ENCODE peak calls at places on chromosomes 6 and 20, in ten cellular contexts. One of them, this sample, is unnamed.

GRCh38 chr20:24708411-24709295 is 239.2 kb downstream of the SYNDIG1 start:
- DNase-seq in SHP77: no peak
- DNase-seq in glutamatergic neuron: no peak
- DNase-seq in left kidney: peak; percentile 44
- DNase-seq in stimulated activated CD4-positive, alpha-beta T cell treated with anti-CD3 and anti-CD28 coated beads, Interleukin-1b, Interleukin-23, amount 100 ng/mL, for 48 hours: no peak
- DNase-seq in A549: no peak
- DNase-seq in bronchial epithelial cell: no peak
- DNase-seq in T-helper 2 cell: no peak
- DNase-seq in stimulated activated CD8-positive, alpha-beta memory T cell treated with anti-CD3 and anti-CD28 coated beads, Interleukin-7, amount 100 ng/mL, for 1 hour: no peak
- DNase-seq in non-pigmented ciliary epithelial cell: no peak
- DNase-seq in this sample: peak; percentile 45

GRCh38 chr6:33583591-33584155 is 3.6 kb upstream of the BAK1 start:
- DNase-seq in bronchial epithelial cell: no peak
- DNase-seq in left kidney: no peak
- DNase-seq in A549: peak; percentile 39
- DNase-seq in SHP77: peak; percentile 18
- DNase-seq in glutamatergic neuron: peak; percentile 72
- DNase-seq in stimulated activated CD8-positive, alpha-beta memory T cell treated with anti-CD3 and anti-CD28 coated beads, Interleukin-7, amount 100 ng/mL, for 1 hour: no peak
- DNase-seq in T-helper 2 cell: no peak
- DNase-seq in non-pigmented ciliary epithelial cell: no peak
- DNase-seq in stimulated activated CD4-positive, alpha-beta T cell treated with anti-CD3 and anti-CD28 coated beads, Interleukin-1b, Interleukin-23, amount 100 ng/mL, for 48 hours: no peak
- DNase-seq in this sample: no peak

GRCh38 chr20:52809003-52809402 is 163.2 kb upstream of the TSHZ2 start:
- DNase-seq in left kidney: no peak
- DNase-seq in stimulated activated CD8-positive, alpha-beta memory T cell treated with anti-CD3 and anti-CD28 coated beads, Interleukin-7, amount 100 ng/mL, for 1 hour: no peak
- DNase-seq in non-pigmented ciliary epithelial cell: no peak
- DNase-seq in A549: no peak
- DNase-seq in bronchial epithelial cell: no peak
- DNase-seq in T-helper 2 cell: no peak
- DNase-seq in stimulated activated CD4-positive, alpha-beta T cell treated with anti-CD3 and anti-CD28 coated beads, Interleukin-1b, Interleukin-23, amount 100 ng/mL, for 48 hours: no peak
- DNase-seq in glutamatergic neuron: no peak
- DNase-seq in SHP77: no peak
- DNase-seq in this sample: no peak

GRCh38 chr6:68252632-68253031 is 382.4 kb upstream of the ADGRB3 start:
- DNase-seq in stimulated activated CD4-positive, alpha-beta T cell treated with anti-CD3 and anti-CD28 coated beads, Interleukin-1b, Interleukin-23, amount 100 ng/mL, for 48 hours: no peak
- DNase-seq in bronchial epithelial cell: no peak
- DNase-seq in glutamatergic neuron: no peak
- DNase-seq in A549: no peak
- DNase-seq in non-pigmented ciliary epithelial cell: no peak
- DNase-seq in T-helper 2 cell: no peak
- DNase-seq in left kidney: no peak
- DNase-seq in SHP77: no peak
- DNase-seq in stimulated activated CD8-positive, alpha-beta memory T cell treated with anti-CD3 and anti-CD28 coated beads, Interleukin-7, amount 100 ng/mL, for 1 hour: no peak
- DNase-seq in this sample: no peak

GRCh38 chr6:163579880-163580295 is 165.4 kb downstream of the QKI start:
- DNase-seq in T-helper 2 cell: no peak
- DNase-seq in SHP77: no peak
- DNase-seq in bronchial epithelial cell: peak; percentile 46
- DNase-seq in stimulated activated CD4-positive, alpha-beta T cell treated with anti-CD3 and anti-CD28 coated beads, Interleukin-1b, Interleukin-23, amount 100 ng/mL, for 48 hours: no peak
- DNase-seq in non-pigmented ciliary epithelial cell: no peak
- DNase-seq in left kidney: peak; percentile 41
- DNase-seq in A549: peak; percentile 16
- DNase-seq in glutamatergic neuron: no peak
- DNase-seq in stimulated activated CD8-positive, alpha-beta memory T cell treated with anti-CD3 and anti-CD28 coated beads, Interleukin-7, amount 100 ng/mL, for 1 hour: no peak
- DNase-seq in this sample: no peak

GRCh38 chr6:21325201-21325856 is 268.2 kb upstream of the SOX4 start:
- DNase-seq in stimulated activated CD4-positive, alpha-beta T cell treated with anti-CD3 and anti-CD28 coated beads, Interleukin-1b, Interleukin-23, amount 100 ng/mL, for 48 hours: no peak
- DNase-seq in left kidney: no peak
- DNase-seq in SHP77: peak; percentile 25
- DNase-seq in non-pigmented ciliary epithelial cell: no peak
- DNase-seq in glutamatergic neuron: no peak
- DNase-seq in A549: peak; percentile 31
- DNase-seq in T-helper 2 cell: no peak
- DNase-seq in bronchial epithelial cell: peak; percentile 82
- DNase-seq in stimulated activated CD8-positive, alpha-beta memory T cell treated with anti-CD3 and anti-CD28 coated beads, Interleukin-7, amount 100 ng/mL, for 1 hour: no peak
- DNase-seq in this sample: no peak

GRCh38 chr6:41700577-41701347 is 34.6 kb downstream of the TFEB start:
- DNase-seq in bronchial epithelial cell: no peak
- DNase-seq in stimulated activated CD4-positive, alpha-beta T cell treated with anti-CD3 and anti-CD28 coated beads, Interleukin-1b, Interleukin-23, amount 100 ng/mL, for 48 hours: no peak
- DNase-seq in left kidney: peak; percentile 73
- DNase-seq in A549: no peak
- DNase-seq in non-pigmented ciliary epithelial cell: no peak
- DNase-seq in stimulated activated CD8-positive, alpha-beta memory T cell treated with anti-CD3 and anti-CD28 coated beads, Interleukin-7, amount 100 ng/mL, for 1 hour: no peak
- DNase-seq in T-helper 2 cell: no peak
- DNase-seq in glutamatergic neuron: no peak
- DNase-seq in SHP77: no peak
- DNase-seq in this sample: no peak

GRCh38 chr6:35047265-35048011 is 93.7 kb downstream of the TCP11 start:
- DNase-seq in left kidney: no peak
- DNase-seq in stimulated activated CD4-positive, alpha-beta T cell treated with anti-CD3 and anti-CD28 coated beads, Interleukin-1b, Interleukin-23, amount 100 ng/mL, for 48 hours: no peak
- DNase-seq in stimulated activated CD8-positive, alpha-beta memory T cell treated with anti-CD3 and anti-CD28 coated beads, Interleukin-7, amount 100 ng/mL, for 1 hour: no peak
- DNase-seq in non-pigmented ciliary epithelial cell: no peak
- DNase-seq in bronchial epithelial cell: no peak
- DNase-seq in T-helper 2 cell: no peak
- DNase-seq in glutamatergic neuron: no peak
- DNase-seq in SHP77: no peak
- DNase-seq in A549: no peak
- DNase-seq in this sample: no peak

GRCh38 chr6:57284056-57284455 is 33.4 kb upstream of the PRIM2 start:
- DNase-seq in bronchial epithelial cell: no peak
- DNase-seq in glutamatergic neuron: no peak
- DNase-seq in non-pigmented ciliary epithelial cell: no peak
- DNase-seq in T-helper 2 cell: no peak
- DNase-seq in stimulated activated CD8-positive, alpha-beta memory T cell treated with anti-CD3 and anti-CD28 coated beads, Interleukin-7, amount 100 ng/mL, for 1 hour: no peak
- DNase-seq in stimulated activated CD4-positive, alpha-beta T cell treated with anti-CD3 and anti-CD28 coated beads, Interleukin-1b, Interleukin-23, amount 100 ng/mL, for 48 hours: no peak
- DNase-seq in left kidney: peak; percentile 63
- DNase-seq in SHP77: no peak
- DNase-seq in A549: no peak
- DNase-seq in this sample: no peak

GRCh38 chr6:101527467-101527866 is 134.0 kb downstream of the GRIK2 start:
- DNase-seq in non-pigmented ciliary epithelial cell: no peak
- DNase-seq in left kidney: no peak
- DNase-seq in SHP77: no peak
- DNase-seq in A549: no peak
- DNase-seq in bronchial epithelial cell: no peak
- DNase-seq in stimulated activated CD4-positive, alpha-beta T cell treated with anti-CD3 and anti-CD28 coated beads, Interleukin-1b, Interleukin-23, amount 100 ng/mL, for 48 hours: no peak
- DNase-seq in T-helper 2 cell: no peak
- DNase-seq in glutamatergic neuron: no peak
- DNase-seq in stimulated activated CD8-positive, alpha-beta memory T cell treated with anti-CD3 and anti-CD28 coated beads, Interleukin-7, amount 100 ng/mL, for 1 hour: no peak
- DNase-seq in this sample: no peak

GRCh38 chr20:21323640-21324039 is 20.5 kb downstream of the XRN2 start:
- DNase-seq in SHP77: no peak
- DNase-seq in T-helper 2 cell: no peak
- DNase-seq in stimulated activated CD8-positive, alpha-beta memory T cell treated with anti-CD3 and anti-CD28 coated beads, Interleukin-7, amount 100 ng/mL, for 1 hour: no peak
- DNase-seq in A549: peak; percentile 33
- DNase-seq in glutamatergic neuron: no peak
- DNase-seq in stimulated activated CD4-positive, alpha-beta T cell treated with anti-CD3 and anti-CD28 coated beads, Interleukin-1b, Interleukin-23, amount 100 ng/mL, for 48 hours: no peak
- DNase-seq in non-pigmented ciliary epithelial cell: no peak
- DNase-seq in left kidney: no peak
- DNase-seq in bronchial epithelial cell: peak; percentile 93
- DNase-seq in this sample: no peak

GRCh38 chr6:124963416-124964083 is 1.3 kb downstream of the RNF217 start:
- DNase-seq in stimulated activated CD4-positive, alpha-beta T cell treated with anti-CD3 and anti-CD28 coated beads, Interleukin-1b, Interleukin-23, amount 100 ng/mL, for 48 hours: no peak
- DNase-seq in A549: peak; percentile 22
- DNase-seq in T-helper 2 cell: no peak
- DNase-seq in stimulated activated CD8-positive, alpha-beta memory T cell treated with anti-CD3 and anti-CD28 coated beads, Interleukin-7, amount 100 ng/mL, for 1 hour: no peak
- DNase-seq in non-pigmented ciliary epithelial cell: no peak
- DNase-seq in SHP77: no peak
- DNase-seq in left kidney: peak; percentile 66
- DNase-seq in bronchial epithelial cell: peak; percentile 83
- DNase-seq in glutamatergic neuron: no peak
- DNase-seq in this sample: no peak

GRCh38 chr6:166587631-166588413 is 1.3 kb upstream of the RAMACL start:
- DNase-seq in stimulated activated CD4-positive, alpha-beta T cell treated with anti-CD3 and anti-CD28 coated beads, Interleukin-1b, Interleukin-23, amount 100 ng/mL, for 48 hours: no peak
- DNase-seq in non-pigmented ciliary epithelial cell: no peak
- DNase-seq in left kidney: peak; percentile 53
- DNase-seq in A549: no peak
- DNase-seq in SHP77: no peak
- DNase-seq in glutamatergic neuron: no peak
- DNase-seq in stimulated activated CD8-positive, alpha-beta memory T cell treated with anti-CD3 and anti-CD28 coated beads, Interleukin-7, amount 100 ng/mL, for 1 hour: no peak
- DNase-seq in T-helper 2 cell: no peak
- DNase-seq in bronchial epithelial cell: no peak
- DNase-seq in this sample: no peak

GRCh38 chr6:122476131-122476530 is 4.5 kb upstream of the SERINC1 start:
- DNase-seq in left kidney: peak; percentile 18
- DNase-seq in A549: peak; percentile 25
- DNase-seq in glutamatergic neuron: no peak
- DNase-seq in stimulated activated CD8-positive, alpha-beta memory T cell treated with anti-CD3 and anti-CD28 coated beads, Interleukin-7, amount 100 ng/mL, for 1 hour: no peak
- DNase-seq in stimulated activated CD4-positive, alpha-beta T cell treated with anti-CD3 and anti-CD28 coated beads, Interleukin-1b, Interleukin-23, amount 100 ng/mL, for 48 hours: no peak
- DNase-seq in T-helper 2 cell: no peak
- DNase-seq in non-pigmented ciliary epithelial cell: no peak
- DNase-seq in bronchial epithelial cell: peak; percentile 45
- DNase-seq in SHP77: peak; percentile 9
- DNase-seq in this sample: no peak

GRCh38 chr6:26330835-26331808 is 33.9 kb upstream of the BTN3A2 start:
- DNase-seq in T-helper 2 cell: no peak
- DNase-seq in stimulated activated CD8-positive, alpha-beta memory T cell treated with anti-CD3 and anti-CD28 coated beads, Interleukin-7, amount 100 ng/mL, for 1 hour: no peak
- DNase-seq in left kidney: no peak
- DNase-seq in non-pigmented ciliary epithelial cell: no peak
- DNase-seq in A549: peak; percentile 80
- DNase-seq in glutamatergic neuron: no peak
- DNase-seq in SHP77: peak; percentile 59
- DNase-seq in stimulated activated CD4-positive, alpha-beta T cell treated with anti-CD3 and anti-CD28 coated beads, Interleukin-1b, Interleukin-23, amount 100 ng/mL, for 48 hours: peak; percentile 62
- DNase-seq in bronchial epithelial cell: peak; percentile 65
- DNase-seq in this sample: no peak

GRCh38 chr6:170443151-170443662 is 109.9 kb downstream of the PSMB1 start:
- DNase-seq in stimulated activated CD8-positive, alpha-beta memory T cell treated with anti-CD3 and anti-CD28 coated beads, Interleukin-7, amount 100 ng/mL, for 1 hour: no peak
- DNase-seq in stimulated activated CD4-positive, alpha-beta T cell treated with anti-CD3 and anti-CD28 coated beads, Interleukin-1b, Interleukin-23, amount 100 ng/mL, for 48 hours: no peak
- DNase-seq in SHP77: peak; percentile 50
- DNase-seq in T-helper 2 cell: no peak
- DNase-seq in non-pigmented ciliary epithelial cell: no peak
- DNase-seq in left kidney: no peak
- DNase-seq in glutamatergic neuron: no peak
- DNase-seq in A549: no peak
- DNase-seq in bronchial epithelial cell: no peak
- DNase-seq in this sample: peak; percentile 55

GRCh38 chr6:142551145-142551811 is 249.5 kb downstream of the ADGRG6 start:
- DNase-seq in glutamatergic neuron: no peak
- DNase-seq in T-helper 2 cell: peak; percentile 5
- DNase-seq in bronchial epithelial cell: peak; percentile 75
- DNase-seq in SHP77: peak; percentile 12
- DNase-seq in A549: peak; percentile 6
- DNase-seq in non-pigmented ciliary epithelial cell: no peak
- DNase-seq in left kidney: peak; percentile 10
- DNase-seq in stimulated activated CD8-positive, alpha-beta memory T cell treated with anti-CD3 and anti-CD28 coated beads, Interleukin-7, amount 100 ng/mL, for 1 hour: no peak
- DNase-seq in stimulated activated CD4-positive, alpha-beta T cell treated with anti-CD3 and anti-CD28 coated beads, Interleukin-1b, Interleukin-23, amount 100 ng/mL, for 48 hours: peak; percentile 70
- DNase-seq in this sample: peak; percentile 52

GRCh38 chr20:54043044-54043967 is 27.1 kb downstream of the BCAS1 start:
- DNase-seq in non-pigmented ciliary epithelial cell: no peak
- DNase-seq in stimulated activated CD4-positive, alpha-beta T cell treated with anti-CD3 and anti-CD28 coated beads, Interleukin-1b, Interleukin-23, amount 100 ng/mL, for 48 hours: peak; percentile 3
- DNase-seq in left kidney: no peak
- DNase-seq in bronchial epithelial cell: peak; percentile 68
- DNase-seq in stimulated activated CD8-positive, alpha-beta memory T cell treated with anti-CD3 and anti-CD28 coated beads, Interleukin-7, amount 100 ng/mL, for 1 hour: no peak
- DNase-seq in glutamatergic neuron: no peak
- DNase-seq in SHP77: no peak
- DNase-seq in T-helper 2 cell: no peak
- DNase-seq in A549: no peak
- DNase-seq in this sample: no peak

GRCh38 chr6:125793863-125794262 is 3.1 kb downstream of the NCOA7 start:
- DNase-seq in A549: no peak
- DNase-seq in bronchial epithelial cell: no peak
- DNase-seq in glutamatergic neuron: no peak
- DNase-seq in left kidney: no peak
- DNase-seq in SHP77: no peak
- DNase-seq in stimulated activated CD4-positive, alpha-beta T cell treated with anti-CD3 and anti-CD28 coated beads, Interleukin-1b, Interleukin-23, amount 100 ng/mL, for 48 hours: no peak
- DNase-seq in T-helper 2 cell: no peak
- DNase-seq in stimulated activated CD8-positive, alpha-beta memory T cell treated with anti-CD3 and anti-CD28 coated beads, Interleukin-7, amount 100 ng/mL, for 1 hour: no peak
- DNase-seq in non-pigmented ciliary epithelial cell: no peak
- DNase-seq in this sample: no peak

GRCh38 chr6:167856999-167857660 is 30.4 kb downstream of the AFDN start:
- DNase-seq in T-helper 2 cell: no peak
- DNase-seq in bronchial epithelial cell: peak; percentile 93
- DNase-seq in glutamatergic neuron: no peak
- DNase-seq in stimulated activated CD8-positive, alpha-beta memory T cell treated with anti-CD3 and anti-CD28 coated beads, Interleukin-7, amount 100 ng/mL, for 1 hour: no peak
- DNase-seq in non-pigmented ciliary epithelial cell: peak; percentile 66
- DNase-seq in SHP77: no peak
- DNase-seq in A549: no peak
- DNase-seq in left kidney: no peak
- DNase-seq in stimulated activated CD4-positive, alpha-beta T cell treated with anti-CD3 and anti-CD28 coated beads, Interleukin-1b, Interleukin-23, amount 100 ng/mL, for 48 hours: no peak
- DNase-seq in this sample: no peak

GRCh38 chr6:166785131-166785530 is 158.1 kb upstream of the RPS6KA2 start:
- DNase-seq in SHP77: no peak
- DNase-seq in glutamatergic neuron: no peak
- DNase-seq in A549: no peak
- DNase-seq in left kidney: no peak
- DNase-seq in non-pigmented ciliary epithelial cell: no peak
- DNase-seq in bronchial epithelial cell: no peak
- DNase-seq in T-helper 2 cell: no peak
- DNase-seq in stimulated activated CD4-positive, alpha-beta T cell treated with anti-CD3 and anti-CD28 coated beads, Interleukin-1b, Interleukin-23, amount 100 ng/mL, for 48 hours: no peak
- DNase-seq in stimulated activated CD8-positive, alpha-beta memory T cell treated with anti-CD3 and anti-CD28 coated beads, Interleukin-7, amount 100 ng/mL, for 1 hour: no peak
- DNase-seq in this sample: no peak

GRCh38 chr20:50416269-50416863 is 93.8 kb upstream of the PTPN1 start:
- DNase-seq in left kidney: no peak
- DNase-seq in non-pigmented ciliary epithelial cell: no peak
- DNase-seq in stimulated activated CD8-positive, alpha-beta memory T cell treated with anti-CD3 and anti-CD28 coated beads, Interleukin-7, amount 100 ng/mL, for 1 hour: no peak
- DNase-seq in glutamatergic neuron: no peak
- DNase-seq in stimulated activated CD4-positive, alpha-beta T cell treated with anti-CD3 and anti-CD28 coated beads, Interleukin-1b, Interleukin-23, amount 100 ng/mL, for 48 hours: no peak
- DNase-seq in SHP77: no peak
- DNase-seq in bronchial epithelial cell: peak; percentile 64
- DNase-seq in A549: no peak
- DNase-seq in T-helper 2 cell: no peak
- DNase-seq in this sample: no peak

GRCh38 chr20:33522256-33522820 is 32.4 kb downstream of the CBFA2T2 start:
- DNase-seq in stimulated activated CD8-positive, alpha-beta memory T cell treated with anti-CD3 and anti-CD28 coated beads, Interleukin-7, amount 100 ng/mL, for 1 hour: no peak
- DNase-seq in bronchial epithelial cell: no peak
- DNase-seq in glutamatergic neuron: no peak
- DNase-seq in SHP77: no peak
- DNase-seq in T-helper 2 cell: no peak
- DNase-seq in A549: no peak
- DNase-seq in stimulated activated CD4-positive, alpha-beta T cell treated with anti-CD3 and anti-CD28 coated beads, Interleukin-1b, Interleukin-23, amount 100 ng/mL, for 48 hours: peak; percentile 41
- DNase-seq in left kidney: no peak
- DNase-seq in non-pigmented ciliary epithelial cell: no peak
- DNase-seq in this sample: no peak

GRCh38 chr20:36462440-36463211 is 78.7 kb upstream of the MYL9 start:
- DNase-seq in bronchial epithelial cell: peak; percentile 46
- DNase-seq in A549: no peak
- DNase-seq in stimulated activated CD4-positive, alpha-beta T cell treated with anti-CD3 and anti-CD28 coated beads, Interleukin-1b, Interleukin-23, amount 100 ng/mL, for 48 hours: no peak
- DNase-seq in left kidney: peak; percentile 65
- DNase-seq in non-pigmented ciliary epithelial cell: no peak
- DNase-seq in glutamatergic neuron: peak; percentile 41
- DNase-seq in SHP77: no peak
- DNase-seq in T-helper 2 cell: no peak
- DNase-seq in stimulated activated CD8-positive, alpha-beta memory T cell treated with anti-CD3 and anti-CD28 coated beads, Interleukin-7, amount 100 ng/mL, for 1 hour: no peak
- DNase-seq in this sample: no peak

This sample was measured in ecto neural progenitor cell.